ENCODE peak calls at places on chromosomes 3 and 15, in ten cellular contexts. S is transverse colon; F is HCT116; G is cardiac muscle cell; P is K562; B is adrenal gland; Q is pancreas; E is aorta; L is substantia nigra; W is naive thymus-derived CD4-positive, alpha-beta T cell. X is an unnamed sample.

GRCh38 chr3:162122405-162122804 is 625.8 kb downstream of the OTOL1 start:
- DNase-seq in S (no peak), F (no peak), G (no peak), P (no peak), B (no peak), Q (no peak), E (no peak), L (no peak), W (no peak), X (no peak)

GRCh38 chr3:99637381-99638111 is 848 bp upstream of the COL8A1 start:
- DNase-seq in S (no peak), F (no peak), G (peak; percentile 12), P (no peak), B (no peak), Q (no peak), E (no peak), L (no peak), W (no peak), X (no peak)

GRCh38 chr3:138360272-138361192 is 12.2 kb downstream of the MRAS start:
- DNase-seq in S (no peak), F (no peak), G (no peak), P (no peak), B (peak; percentile 60), Q (no peak), E (no peak), L (no peak), W (no peak), X (no peak)

GRCh38 chr3:113132571-113132996 is 78.8 kb upstream of the BOC start:
- DNase-seq in S (no peak), F (no peak), G (no peak), P (no peak), B (no peak), Q (no peak), E (peak; percentile 51), L (no peak), W (no peak), X (no peak)

GRCh38 chr3:79651536-79652065 is 116.2 kb downstream of the ROBO1 start:
- DNase-seq in S (no peak), F (no peak), G (no peak), P (no peak), B (no peak), Q (no peak), E (no peak), L (no peak), W (no peak), X (no peak)

GRCh38 chr3:178419078-178419477 is 117.2 kb upstream of the KCNMB2 start:
- DNase-seq in S (no peak), F (no peak), G (no peak), P (no peak), B (no peak), Q (no peak), E (no peak), L (no peak), W (no peak), X (no peak)

GRCh38 chr3:118146658-118147375 is 887.8 kb downstream of the IGSF11 start:
- DNase-seq in S (no peak), F (no peak), G (no peak), P (no peak), B (no peak), Q (no peak), E (no peak), L (no peak), W (no peak), X (no peak)

GRCh38 chr3:72829701-72830100 is 18.5 kb downstream of the SHQ1 start:
- DNase-seq in S (no peak), F (no peak), G (no peak), P (no peak), B (no peak), Q (no peak), E (no peak), L (no peak), W (no peak), X (no peak)

GRCh38 chr3:175075269-175075668 is 216.1 kb downstream of the NAALADL2 start:
- DNase-seq in S (no peak), F (no peak), G (no peak), P (no peak), B (no peak), Q (no peak), E (no peak), L (no peak), W (no peak), X (no peak)

GRCh38 chr15:75731248-75732100 is 18.8 kb upstream of the CSPG4 start:
- DNase-seq in S (no peak), F (no peak), G (no peak), P (peak; percentile 21), B (peak; percentile 33), Q (no peak), E (peak; percentile 68), L (no peak), W (no peak), X (peak; percentile 40)

GRCh38 chr3:173191611-173192010 is 50.6 kb upstream of the SPATA16 start:
- DNase-seq in S (no peak), F (no peak), G (no peak), P (no peak), B (no peak), Q (no peak), E (no peak), L (no peak), W (no peak), X (no peak)

GRCh38 chr3:150292891-150293290 is 115.2 kb upstream of the TSC22D2 start:
- DNase-seq in S (no peak), F (no peak), G (no peak), P (no peak), B (no peak), Q (no peak), E (no peak), L (no peak), W (no peak), X (no peak)

GRCh38 chr15:100759698-100760356 is 119.8 kb upstream of the ALDH1A3 start:
- DNase-seq in S (no peak), F (peak; percentile 51), G (no peak), P (no peak), B (peak; percentile 61), Q (no peak), E (no peak), L (no peak), W (no peak), X (no peak)

GRCh38 chr3:188905580-188905979 is 266.2 kb upstream of the TPRG1 start:
- DNase-seq in S (no peak), F (no peak), G (no peak), P (no peak), B (no peak), Q (no peak), E (no peak), L (no peak), W (no peak), X (no peak)

GRCh38 chr3:48422272-48422671 is 7.6 kb downstream of the PLXNB1 start:
- DNase-seq in S (no peak), F (no peak), G (no peak), P (no peak), B (no peak), Q (no peak), E (no peak), L (no peak), W (no peak), X (no peak)

GRCh38 chr3:48423883-48424695 is 5.8 kb downstream of the PLXNB1 start:
- DNase-seq in S (no peak), F (no peak), G (no peak), P (no peak), B (no peak), Q (no peak), E (no peak), L (peak; percentile 48), W (no peak), X (no peak)

GRCh38 chr3:48422691-48423090 is 7.2 kb downstream of the PLXNB1 start:
- DNase-seq in S (no peak), F (no peak), G (no peak), P (no peak), B (no peak), Q (no peak), E (no peak), L (no peak), W (no peak), X (no peak)

GRCh38 chr3:48425281-48425812 is 4.5 kb downstream of the PLXNB1 start:
- DNase-seq in S (no peak), F (no peak), G (peak; percentile 46), P (no peak), B (no peak), Q (peak; percentile 63), E (no peak), L (peak; percentile 71), W (no peak), X (no peak)

GRCh38 chr3:48423241-48423882 is 6.5 kb downstream of the PLXNB1 start:
- DNase-seq in S (no peak), F (no peak), G (no peak), P (no peak), B (no peak), Q (no peak), E (no peak), L (peak; percentile 39), W (no peak), X (no peak)
- H3K27ac ChIP-seq in S (no peak overlapping the region), F (no peak overlapping the region), G (no peak overlapping the region), P (no peak overlapping the region), B (no peak overlapping the region), Q (no peak overlapping the region), E (no peak overlapping the region), L (peak overlapping the region; percentile 98), W (no peak overlapping the region), X (no peak overlapping the region)

GRCh38 chr15:39438260-39438659 is 142.6 kb upstream of the THBS1 start:
- DNase-seq in S (no peak), F (no peak), G (no peak), P (no peak), B (peak; percentile 62), Q (no peak), E (peak; percentile 75), L (no peak), W (no peak), X (no peak)
- H3K27ac ChIP-seq in S (no peak overlapping the region), F (no peak overlapping the region), G (no peak overlapping the region), P (no peak overlapping the region), B (no peak overlapping the region), Q (no peak overlapping the region), E (no peak overlapping the region), L (no peak overlapping the region), W (no peak overlapping the region), X (no peak overlapping the region)

DNA sequence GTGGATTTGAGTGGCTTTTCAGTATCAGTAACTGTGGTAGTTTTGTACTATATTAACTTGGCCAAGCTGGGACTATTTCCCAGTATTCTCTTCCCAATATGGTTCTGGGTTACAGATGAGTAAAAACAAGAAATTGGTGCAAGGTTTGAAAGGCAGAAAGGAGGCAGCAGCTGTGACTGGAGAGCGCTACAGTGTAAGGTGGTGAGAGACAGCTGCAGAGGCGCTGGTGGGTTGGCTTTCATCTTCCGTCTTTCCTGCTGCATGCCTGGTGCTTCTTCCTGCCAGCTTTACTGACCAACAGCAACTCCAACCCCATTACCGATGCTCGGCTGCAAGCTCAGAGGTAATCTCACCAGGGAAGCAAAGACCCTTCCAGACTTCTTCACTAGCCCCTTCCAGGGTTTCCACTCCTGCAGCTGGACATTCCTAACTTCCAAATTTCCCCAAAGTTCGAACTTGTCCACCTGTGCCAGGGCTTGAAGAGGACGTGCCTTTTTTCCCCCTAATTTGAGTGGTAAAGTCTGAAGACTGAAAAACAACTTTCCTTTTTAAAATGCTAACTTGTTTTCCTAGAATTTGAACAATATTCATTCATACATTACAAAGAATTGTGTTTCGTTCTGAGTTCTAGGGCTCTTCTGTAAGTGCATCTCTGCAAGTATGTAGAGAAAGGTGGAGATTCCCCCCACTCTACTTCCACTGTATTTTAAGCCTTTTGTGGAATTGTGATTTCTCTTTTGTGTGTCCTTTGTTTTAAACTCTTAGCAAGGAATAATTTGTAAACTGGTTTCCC is 9.6 kb downstream of the DPH3 start:
- DNase-seq in S (no peak), F (no peak), G (no peak), P (no peak), B (no peak), Q (no peak), E (no peak), L (no peak), W (no peak), X (no peak)
- H3K27ac ChIP-seq in S (no peak overlapping the region), F (no peak overlapping the region), G (no peak overlapping the region), P (no peak overlapping the region), B (no peak overlapping the region), Q (no peak overlapping the region), E (no peak overlapping the region), L (no peak overlapping the region), W (no peak overlapping the region), X (no peak overlapping the region)

GRCh38 chr3:41690766-41691563 is 270.9 kb downstream of the ULK4 start:
- DNase-seq in S (peak; percentile 35), F (no peak), G (no peak), P (no peak), B (no peak), Q (no peak), E (no peak), L (no peak), W (no peak), X (no peak)
- H3K27ac ChIP-seq in S (no peak overlapping the region), F (no peak overlapping the region), G (no peak overlapping the region), P (no peak overlapping the region), B (no peak overlapping the region), Q (peak overlapping the region; percentile 14), E (no peak overlapping the region), L (no peak overlapping the region), W (no peak overlapping the region), X (no peak overlapping the region)